ENCODE peak calls at places on chromosomes 6 and 20, in seven cellular contexts. W is HT-29, F is AG09319, H is fibroblast of pulmonary artery, B is HuH-7, N is NCI-H2171 treated with DMSO at 0.1 percent for 48 hours, U is amniotic epithelial cell. D is an unnamed sample.

GRCh38 chr6:155077331-155077730 is 82.2 kb downstream of the TIAM2 start:
- DNase-seq in H (no peak), N (no peak), F (no peak), U (peak), W (no peak), B (no peak), D (no peak)

GRCh38 chr6:90401933-90402830 is 105.5 kb upstream of the BACH2 start:
- DNase-seq in B (no peak), U (peak), W (no peak), F (no peak), H (no peak), N (no peak), D (no peak)

GRCh38 chr6:10410214-10410873 is 4.5 kb downstream of the TFAP2A start:
- DNase-seq in H (no peak), F (no peak), B (no peak), U (no peak), N (no peak), W (no peak), D (no peak)

GRCh38 chr6:81938014-81938761 is 185.7 kb upstream of the TENT5A start:
- DNase-seq in F (peak), W (peak), B (peak), N (no peak), H (peak), U (peak), D (no peak)

GRCh38 chr20:33076662-33077398 is 2.6 kb upstream of the BPIFB4 start:
- DNase-seq in W (peak), F (no peak), H (no peak), U (no peak), B (peak), N (no peak), D (no peak)

GRCh38 chr6:111722220-111722731 is 116.6 kb upstream of the TRAF3IP2 start:
- DNase-seq in B (no peak), F (peak), H (peak), N (no peak), W (no peak), U (peak), D (no peak)

GRCh38 chr6:130671119-130672104 is 155.8 kb upstream of the SMLR1 start:
- DNase-seq in N (no peak), F (no peak), H (peak), U (no peak), B (no peak), W (no peak), D (no peak)

GRCh38 chr6:28771401-28772267 is 152.2 kb downstream of the TRIM27 start:
- DNase-seq in W (no peak), U (no peak), H (no peak), B (no peak), F (no peak), N (no peak), D (no peak)

GRCh38 chr20:53978497-53978896 is 91.9 kb downstream of the BCAS1 start:
- DNase-seq in U (no peak), F (no peak), N (no peak), W (no peak), H (no peak), B (no peak), D (no peak)

GRCh38 chr6:137165375-137166246 is 7.8 kb downstream of the IL22RA2 start:
- DNase-seq in W (peak), H (no peak), U (peak), N (no peak), B (peak), F (no peak), D (no peak)

GRCh38 chr20:44698351-44698750 is 16.8 kb upstream of the CCN5 start:
- DNase-seq in W (no peak), B (no peak), H (no peak), U (no peak), F (no peak), N (no peak), D (no peak)

GRCh38 chr6:73393278-73393677 is 1.4 kb upstream of the DDX43 start:
- DNase-seq in U (no peak), F (no peak), W (no peak), H (no peak), N (no peak), B (no peak), D (no peak)

GRCh38 chr20:32087117-32087516 is 22.4 kb upstream of the TM9SF4 start:
- DNase-seq in N (no peak), U (no peak), F (no peak), W (no peak), H (no peak), B (no peak), D (no peak)

GRCh38 chr6:19554356-19555225 is 282.6 kb upstream of the ID4 start:
- DNase-seq in U (no peak), W (no peak), B (no peak), H (peak), N (peak), F (no peak), D (no peak)

D was measured in activated CD8-positive, alpha-beta memory T cell treated with anti-CD3 and anti-CD28 coated beads for 48 hours.